ENCODE peak calls at places on chromosomes 1 and 21, in five cellular contexts. P, B, A, V and O are unnamed samples. For H3K27me3 and H3K36me3, the result is how much of the 10 kb centered on the place peaks cover.

GRCh38 chr1:21318714-21319159 is 28.5 kb upstream of the ECE1 start:
- DNase-seq in V (peak), B (peak), A (peak), P (no peak), O (peak)

GRCh38 chr21:27647921-27648320 is 681.0 kb upstream of the ADAMTS5 start:
- DNase-seq in A (no peak), B (no peak), V (no peak), P (no peak), O (no peak)

GRCh38 chr1:235045034-235045690 is 83.5 kb downstream of the TOMM20 start:
- DNase-seq in A (no peak), V (no peak), B (no peak), P (no peak), O (peak)

GRCh38 chr1:98289296-98289695 is 368.5 kb upstream of the DPYD start:
- DNase-seq in V (no peak), B (no peak), A (no peak), P (no peak), O (no peak)

GRCh38 chr1:205542367-205542766 is 37.9 kb downstream of the CDK18 start:
- DNase-seq in V (no peak), P (no peak), A (no peak), B (peak), O (no peak)

GRCh38 chr1:76824106-76824505 is 43.2 kb upstream of the ST6GALNAC5 start:
- DNase-seq in V (no peak), A (no peak), P (no peak), B (no peak), O (no peak)

GRCh38 chr1:215636258-215636965 is 69.3 kb downstream of the KCTD3 start:
- DNase-seq in A (no peak), B (peak), P (no peak), V (peak), O (no peak)

GRCh38 chr1:184854036-184854435 is 99.4 kb upstream of the EDEM3 start:
- DNase-seq in B (no peak), P (no peak), A (no peak), V (no peak), O (no peak)

GRCh38 chr1:97050501-97050900 is 328.9 kb downstream of the PTBP2 start:
- DNase-seq in A (no peak), V (no peak), B (no peak), P (peak), O (no peak)

GRCh38 chr1:111618953-111619634 is 495 bp upstream of the RAP1A start:
- DNase-seq in A (no peak), V (peak), P (peak), B (no peak), O (no peak)

GRCh38 chr1:214233856-214234634 is 46.9 kb upstream of the SMYD2 start:
- DNase-seq in A (no peak), P (no peak), V (no peak), B (no peak), O (no peak)

GRCh38 chr1:89865498-89866385 is 44.9 kb downstream of the LRRC8D start:
- DNase-seq in P (no peak), A (no peak), V (no peak), B (no peak), O (no peak)

GRCh38 chr1:247386695-247387094 is 29.3 kb upstream of the NLRP3 start:
- DNase-seq in B (no peak), P (no peak), A (no peak), V (no peak), O (no peak)

GRCh38 chr21:37072239-37072987 is 458 bp downstream of the PIGP start:
- DNase-seq in B (peak), A (peak), V (peak), P (peak), O (no peak)

GRCh38 chr1:156400191-156400920 is 31.3 kb downstream of the RHBG start:
- DNase-seq in P (no peak), A (no peak), B (no peak), V (no peak), O (no peak)

GRCh38 chr21:35366348-35367085 is 317.4 kb upstream of the RUNX1 start:
- DNase-seq in P (no peak), A (no peak), V (peak), B (no peak), O (no peak)

GRCh38 chr1:30384286-30385245 is 338.8 kb downstream of the MATN1 start:
- DNase-seq in P (no peak), A (peak), V (peak), B (peak), O (no peak)

GRCh38 chr1:188782220-188782841 is 1695.3 kb downstream of the BRINP3 start:
- DNase-seq in V (no peak), P (peak), A (no peak), B (peak), O (no peak)

GRCh38 chr1:205947024-205947423 is 3.8 kb upstream of the SLC26A9 start:
- DNase-seq in B (no peak), P (no peak), V (no peak), A (no peak), O (no peak)

GRCh38 chr1:155396874-155397476 is 76.3 kb downstream of the RUSC1 start:
- DNase-seq in B (no peak), V (no peak), P (no peak), A (no peak), O (no peak)

GRCh38 chr1:157363660-157364140 is 188.6 kb downstream of the FCRL5 start:
- DNase-seq in V (no peak), A (no peak), B (peak), P (peak), O (no peak)

GRCh38 chr1:18583326-18583941 is 47.2 kb upstream of the PAX7 start:
- DNase-seq in A (peak), B (no peak), P (no peak), V (no peak), O (peak)

GRCh38 chr1:8448906-8449661 is 131.2 kb downstream of the SLC45A1 start:
- DNase-seq in P (no peak), V (peak), B (no peak), A (peak), O (no peak)

GRCh38 chr1:92817986-92818764 is 13.7 kb upstream of the RPL5 start:
- DNase-seq in B (no peak), P (peak), V (no peak), A (no peak), O (no peak)

GRCh38 chr1:209455133-209455532 is 128.4 kb upstream of the CAMK1G start:
- DNase-seq in P (no peak), B (no peak), V (no peak), A (no peak), O (no peak)

GRCh38 chr1:200525167-200526123 is 95.1 kb downstream of the KIF14 start:
- DNase-seq in B (no peak), A (no peak), V (no peak), P (no peak), O (no peak)

GRCh38 chr1:243917177-243917862 is 67.3 kb upstream of the AKT3 start:
- DNase-seq in P (peak), A (peak), V (peak), B (no peak), O (peak)

GRCh38 chr1:22026924-22027289 is 25.4 kb downstream of the CELA3A start:
- DNase-seq in B (no peak), A (no peak), V (no peak), P (no peak), O (no peak)

GRCh38 chr1:78044796-78045599 is 768 bp upstream of the GIPC2 start:
- DNase-seq in V (no peak), P (peak), A (no peak), B (peak), O (no peak)

GRCh38 chr1:235953801-235954200 is 87.1 kb upstream of the LYST start:
- DNase-seq in B (no peak), P (no peak), V (no peak), A (no peak), O (no peak)

GRCh38 chr1:85607913-85608250 is 27.3 kb downstream of the CCN1 start:
- DNase-seq in B (no peak), A (no peak), P (no peak), V (no peak), O (no peak)

GRCh38 chr1:85604598-85604997 is 24.0 kb downstream of the CCN1 start:
- DNase-seq in B (no peak), A (no peak), P (no peak), V (no peak), O (no peak)

GRCh38 chr1:85607126-85607912 is 26.8 kb downstream of the CCN1 start:
- DNase-seq in A (no peak), P (peak), V (no peak), B (no peak), O (no peak)

GRCh38 chr1:85605519-85606413 is 25.2 kb downstream of the CCN1 start:
- DNase-seq in B (no peak), V (no peak), P (no peak), A (no peak), O (no peak)

GRCh38 chr1:85606414-85606800 is 25.8 kb downstream of the CCN1 start:
- DNase-seq in B (no peak), V (no peak), P (no peak), A (no peak), O (no peak)
- H3K27ac ChIP-seq in B (no peak), V (no peak), P (peak), A (no peak), O (no peak)

DNA sequence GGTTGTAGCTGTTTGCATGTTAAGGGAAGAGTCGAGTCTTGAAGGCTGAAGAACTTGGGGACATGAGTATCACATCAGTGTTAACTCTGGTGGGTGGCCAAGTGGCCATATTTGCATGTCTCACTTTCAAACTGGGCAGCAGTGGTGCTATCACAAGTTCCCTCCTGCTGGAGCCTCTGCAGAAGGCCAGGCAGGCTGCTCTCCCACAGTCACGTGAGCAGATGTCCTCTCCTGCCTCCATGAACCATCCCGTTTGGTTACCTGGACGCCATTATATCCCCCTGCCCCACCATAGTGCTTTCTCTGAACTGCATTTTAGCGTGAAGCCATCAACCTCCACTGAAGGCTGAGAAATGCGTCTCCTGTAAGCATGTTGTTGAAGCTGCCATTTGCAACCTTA is 205.1 kb upstream of the LMO4 start:
- DNase-seq in B (no peak), A (no peak), P (no peak), V (no peak), O (no peak)
- H3K27me3 ChIP-seq in B (under half), A (under half), P (under half), V (under half), O (under half)

DNA sequence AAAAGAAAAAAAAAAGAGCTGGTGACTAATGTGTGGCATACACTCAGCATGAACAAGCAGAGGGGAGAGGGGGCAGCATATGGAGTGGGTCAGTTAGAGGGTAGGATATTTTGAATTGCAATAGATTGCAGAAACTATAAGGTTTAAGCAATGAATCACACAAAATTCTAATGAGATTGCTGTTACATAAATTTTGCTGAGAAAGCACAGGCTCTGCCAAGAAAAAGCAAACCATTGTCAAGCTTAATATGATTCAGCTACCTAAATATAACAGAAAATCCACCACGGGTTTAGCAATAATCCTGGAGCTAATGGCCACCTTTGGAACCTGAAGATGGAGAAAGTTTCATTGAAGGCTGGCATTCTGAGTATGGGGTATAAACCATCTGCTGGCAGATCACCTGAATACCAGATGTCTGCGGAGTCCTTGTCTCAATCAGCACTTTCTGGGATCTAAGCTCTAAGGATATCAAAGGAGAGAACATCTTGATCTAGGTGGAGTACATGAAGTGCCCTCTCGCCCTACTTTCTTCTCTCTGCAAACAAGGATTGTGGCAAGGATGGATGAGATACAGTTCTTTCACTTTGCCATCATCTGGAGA is 30.3 kb upstream of the ANGPTL7 start:
- DNase-seq in V (peak), P (no peak), A (no peak), B (no peak), O (no peak)
- H3K36me3 ChIP-seq in V (under half), P (under half), A (under half), B (under half), O (under half)

DNA sequence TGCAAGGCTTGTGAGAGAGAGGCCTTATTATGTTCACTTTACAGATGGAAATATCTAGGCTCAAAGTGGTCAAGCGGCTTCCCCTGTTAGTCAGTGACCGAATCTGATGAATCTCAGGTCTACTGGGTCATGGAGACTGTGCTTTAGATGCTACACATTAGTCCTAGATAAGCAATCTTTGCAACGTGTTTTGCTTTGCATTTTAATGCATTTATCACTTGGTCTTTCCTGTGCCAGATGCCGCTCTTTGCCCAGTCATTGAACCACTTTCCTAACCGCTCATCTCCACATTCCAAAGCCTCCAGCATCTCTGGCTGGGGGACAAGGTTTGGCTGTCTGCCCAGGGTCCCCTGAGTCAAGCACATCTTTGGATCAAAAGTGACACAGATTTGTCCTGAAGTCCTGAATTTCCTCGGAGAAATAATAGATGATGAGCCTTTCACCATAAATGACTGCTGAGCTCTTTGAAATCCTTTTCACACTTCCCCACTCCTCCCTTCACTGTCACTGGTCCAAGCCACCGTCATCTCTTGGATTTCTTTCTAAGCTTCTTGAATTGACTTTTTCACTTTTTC is 96.0 kb upstream of the USP24 start:
- DNase-seq in B (no peak), A (no peak), V (no peak), P (no peak), O (no peak)
- H3K27ac ChIP-seq in B (no peak), A (no peak), V (no peak), P (no peak), O (no peak)

DNA sequence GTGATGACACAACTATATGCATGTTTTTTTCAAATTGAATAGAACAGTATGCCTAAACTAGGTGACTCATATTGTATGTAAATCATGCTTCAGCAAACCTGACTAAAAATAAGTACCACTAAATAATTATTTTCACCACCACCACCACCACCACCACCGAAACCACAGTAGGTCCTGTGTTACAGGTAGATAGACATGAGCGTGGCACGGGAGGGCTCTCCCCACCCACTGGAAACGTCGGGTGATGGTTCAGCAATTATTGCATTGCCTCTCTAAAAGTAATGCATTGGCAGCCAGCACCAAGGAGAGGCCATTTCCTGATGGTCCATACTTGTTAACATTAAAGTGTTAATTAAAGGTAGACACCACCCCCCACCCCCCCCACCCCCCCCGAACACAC is 297.0 kb upstream of the NCAM2 start:
- DNase-seq in A (no peak), P (no peak), B (no peak), V (no peak), O (no peak)
- H3K27me3 ChIP-seq in A (under half), P (under half), B (under half), V (under half), O (under half)

DNA sequence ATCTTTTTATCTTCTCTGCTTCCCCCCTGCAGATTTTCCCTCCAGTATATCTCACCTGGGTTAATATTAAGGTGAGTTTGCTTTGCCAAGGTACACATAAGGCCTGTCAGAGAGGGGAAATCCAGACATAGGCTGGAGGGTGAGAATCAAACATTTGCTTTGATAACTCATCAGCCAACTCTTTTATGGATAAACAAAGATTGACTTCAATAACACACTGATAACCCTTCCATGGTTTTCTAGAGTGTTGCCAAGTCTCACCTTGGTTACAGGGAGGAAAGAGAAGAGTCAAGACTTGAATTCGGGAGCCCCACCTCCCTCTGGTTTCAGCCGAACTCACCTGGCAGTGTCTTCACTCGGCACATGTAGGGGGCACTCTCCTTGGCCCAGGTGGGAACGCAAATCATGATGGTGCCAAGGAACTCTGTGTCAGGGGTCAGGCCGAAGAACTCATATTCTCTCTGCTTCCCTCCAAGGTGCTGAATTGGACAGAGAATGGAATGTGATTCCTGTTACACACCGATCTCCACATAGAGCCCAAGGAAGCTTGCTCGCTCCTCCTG is 15.1 kb downstream of the IL22RA1 start:
- DNase-seq in V (no peak), P (no peak), B (no peak), A (no peak), O (no peak)
- H3K36me3 ChIP-seq in V (under half), P (under half), B (under half), A (under half), O (under half)

DNA sequence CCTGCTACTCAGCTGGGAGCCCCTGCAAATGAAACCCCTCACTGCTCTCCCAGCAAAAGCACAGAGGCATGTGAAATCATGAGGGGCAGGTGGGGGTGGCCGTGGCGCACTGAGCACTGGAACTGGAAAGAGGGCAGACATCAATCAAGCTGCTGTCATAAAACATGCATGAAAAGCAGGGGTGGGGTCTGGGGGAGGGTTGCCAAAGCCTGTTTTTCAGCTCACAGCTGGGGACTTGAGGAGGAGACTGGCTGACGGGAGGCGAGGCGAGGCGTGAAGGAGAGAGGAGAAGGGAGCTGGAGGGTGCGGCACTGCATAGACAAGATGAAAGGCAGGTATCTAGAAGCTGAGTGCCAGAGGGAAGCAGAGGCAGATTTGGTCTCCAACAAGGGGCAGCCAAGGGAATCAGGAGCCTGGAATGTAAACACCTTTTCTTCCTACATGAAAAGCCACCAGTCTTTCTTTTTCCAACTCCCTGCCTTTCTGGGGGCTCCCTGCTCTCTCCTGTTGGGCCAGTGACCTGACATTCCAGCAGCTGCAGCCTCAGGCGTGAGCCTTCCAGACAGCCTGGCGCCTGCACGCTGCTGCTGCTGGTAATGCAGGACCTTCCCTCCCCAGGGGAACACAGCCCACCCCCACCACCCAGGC is 87.0 kb downstream of the NMNAT2 start:
- DNase-seq in B (no peak), P (peak), A (no peak), V (no peak), O (no peak)
- H3K27ac ChIP-seq in B (no peak), P (peak), A (no peak), V (peak), O (no peak)